ENCODE peak calls at places on chromosome 20, in ten cellular contexts. P is adrenal gland; Q is esophagus muscularis mucosa; V is HCT116; E is psoas muscle; R is endothelial cell of umbilical vein; J is pancreas; K is cardiac muscle cell; B is A673; S is CD8-positive, alpha-beta T cell. M is an unnamed sample. For H3K4me1 and H3K36me3, the result is how much of the 10 kb centered on the place peaks cover.

GRCh38 chr20:63740070-63740500 is 509 bp downstream of the SLC2A4RG start:
- DNase-seq in B (peak), J (no peak), K (peak), V (no peak), S (peak), P (peak), Q (no peak), R (peak), E (peak), M (peak)

GRCh38 chr20:20407891-20408805 is 40.2 kb downstream of the INSM1 start:
- DNase-seq in K (no peak), E (no peak), P (no peak), J (no peak), S (no peak), V (peak), Q (no peak), R (no peak), B (peak), M (no peak)

GRCh38 chr20:8334641-8335040 is 202.6 kb downstream of the PLCB1 start:
- DNase-seq in B (no peak), Q (no peak), P (no peak), E (no peak), J (no peak), V (no peak), K (no peak), R (no peak), S (no peak), M (no peak)

GRCh38 chr20:30486103-30486478 is 771.4 kb upstream of the DEFB115 start:
- DNase-seq in B (no peak), S (no peak), K (no peak), V (no peak), J (no peak), E (no peak), P (no peak), R (no peak), Q (no peak), M (no peak)

GRCh38 chr20:44856847-44857448 is 28.6 kb upstream of the YWHAB start:
- DNase-seq in S (no peak), Q (peak), R (no peak), P (no peak), B (peak), K (no peak), J (no peak), V (no peak), E (no peak), M (no peak)

GRCh38 chr20:44780226-44780625 is 30.1 kb downstream of the RIMS4 start:
- DNase-seq in E (no peak), J (no peak), R (peak), S (peak), Q (no peak), K (peak), B (peak), V (no peak), P (peak), M (no peak)

GRCh38 chr20:48932375-48932941 is 10.9 kb downstream of the ARFGEF2 start:
- DNase-seq in P (no peak), J (no peak), B (no peak), Q (no peak), R (no peak), S (no peak), K (no peak), E (no peak), V (no peak), M (no peak)

GRCh38 chr20:31573555-31574295 is 31.4 kb upstream of the ID1 start:
- DNase-seq in R (peak), K (no peak), B (no peak), E (no peak), V (no peak), Q (no peak), P (no peak), J (no peak), S (no peak), M (no peak)

DNA sequence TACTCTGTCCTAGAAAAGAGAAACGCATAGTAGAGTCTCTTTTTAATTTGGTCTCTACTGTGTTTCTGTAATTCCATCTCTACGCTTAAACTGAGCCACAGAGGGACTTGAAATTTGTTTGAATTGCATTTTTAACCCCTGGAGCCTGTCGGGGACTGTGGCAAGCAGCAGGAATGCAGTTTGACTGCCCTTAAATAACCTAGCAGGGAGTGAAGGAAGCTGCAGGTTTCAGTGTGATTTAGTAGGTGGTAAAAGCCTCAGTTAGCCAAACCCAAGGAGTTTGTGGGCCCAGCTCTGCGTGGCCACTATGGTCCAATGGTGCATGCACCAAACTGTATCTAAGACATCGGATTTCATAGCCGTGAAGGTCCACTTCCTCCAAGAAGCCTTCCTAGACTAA is 70.3 kb upstream of the MC3R start:
- DNase-seq in R (no peak), B (no peak), K (no peak), Q (no peak), S (no peak), P (no peak), J (no peak), V (no peak), E (no peak), M (no peak)
- H3K4me1 ChIP-seq in R (under half), B (under half), K (under half), Q (under half), S (under half), P (under half), J (under half), V (under half), E (under half), M (under half)

GRCh38 chr20:37868998-37869861 is 33.7 kb upstream of the VSTM2L start:
- DNase-seq in S (no peak), K (no peak), Q (no peak), B (no peak), P (no peak), V (no peak), J (no peak), E (no peak), R (no peak), M (no peak)
- H3K27ac ChIP-seq in S (no peak), K (no peak), Q (no peak), B (no peak), P (no peak), V (no peak), J (no peak), E (no peak), R (no peak), M (no peak)

GRCh38 chr20:37195018-37195417 is 15.7 kb upstream of the MROH8 start:
- DNase-seq in J (no peak), Q (no peak), P (no peak), E (no peak), S (no peak), V (no peak), K (no peak), R (no peak), B (no peak), M (no peak)

GRCh38 chr20:37194616-37195015 is 15.3 kb upstream of the MROH8 start:
- DNase-seq in R (peak), K (no peak), J (no peak), E (no peak), B (no peak), V (no peak), S (no peak), P (no peak), Q (no peak), M (no peak)

GRCh38 chr20:37193821-37194220 is 14.5 kb upstream of the MROH8 start:
- DNase-seq in V (no peak), K (no peak), Q (no peak), E (no peak), P (no peak), B (peak), S (no peak), R (no peak), J (no peak), M (no peak)

GRCh38 chr20:37192137-37192854 is 12.9 kb upstream of the MROH8 start:
- DNase-seq in J (peak), S (peak), B (peak), E (peak), K (peak), P (peak), V (peak), Q (peak), R (peak), M (peak)

DNA sequence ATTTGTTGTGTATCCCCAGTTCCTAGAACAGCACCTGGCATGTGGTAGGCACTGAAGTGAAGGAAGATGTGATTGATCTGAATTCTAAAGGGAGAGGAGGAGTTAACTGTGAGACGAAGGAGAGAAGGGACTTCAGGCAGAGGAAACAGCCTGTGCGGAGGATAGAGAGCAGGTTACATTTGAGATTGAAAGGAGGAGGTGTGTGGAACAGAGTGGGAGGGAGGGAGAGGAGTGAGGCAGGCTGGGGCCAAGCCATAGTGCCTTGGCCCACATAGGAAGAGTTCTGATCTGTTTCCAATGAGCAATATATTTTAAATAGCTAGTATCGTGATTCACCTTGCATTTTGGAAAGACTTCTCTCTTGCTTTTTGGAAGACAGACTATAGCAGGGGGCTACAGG is 13.9 kb upstream of the MROH8 start:
- DNase-seq in P (no peak), V (no peak), J (no peak), B (no peak), E (no peak), R (no peak), Q (no peak), K (no peak), S (no peak), M (no peak)
- H3K36me3 ChIP-seq in P (under half), V (under half), J (under half), B (under half), E (under half), R (under half), Q (under half), K (under half), S (under half), M (under half)

DNA sequence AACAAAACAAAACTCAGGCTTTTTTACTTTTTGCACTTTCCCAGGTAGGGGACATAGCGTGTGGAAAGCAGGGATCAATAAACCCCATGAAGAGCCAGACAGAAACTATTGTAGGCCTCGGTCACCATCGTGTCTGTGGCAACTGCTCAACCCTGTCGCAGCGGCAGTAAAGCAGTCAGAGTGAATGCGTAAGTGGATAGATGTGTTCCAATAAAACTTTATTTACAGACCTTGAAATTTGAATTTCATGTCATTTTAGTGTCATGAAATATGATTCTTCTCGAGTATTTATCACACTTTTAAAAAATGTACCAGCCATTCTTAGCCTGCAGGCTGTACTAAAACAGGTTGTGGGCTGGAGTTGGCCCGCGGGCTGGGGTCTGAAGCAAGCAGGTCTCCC is 14.5 kb downstream of the BMP7 start:
- DNase-seq in E (no peak), B (no peak), K (no peak), V (no peak), J (no peak), Q (no peak), R (no peak), P (no peak), S (no peak), M (no peak)
- H3K4me1 ChIP-seq in E (under half), B (under half), K (under half), V (under half), J (under half), Q (under half), R (under half), P (under half), S (under half), M (under half)

GRCh38 chr20:58003525-58003924 is 224.9 kb downstream of the ANKRD60 start:
- DNase-seq in B (no peak), P (no peak), S (no peak), V (no peak), Q (no peak), R (no peak), J (no peak), K (no peak), E (no peak), M (no peak)

GRCh38 chr20:58005581-58006345 is 222.7 kb downstream of the ANKRD60 start:
- DNase-seq in E (no peak), P (no peak), B (no peak), K (no peak), Q (no peak), V (no peak), J (no peak), R (no peak), S (no peak), M (no peak)

GRCh38 chr20:58002901-58003300 is 225.6 kb downstream of the ANKRD60 start:
- DNase-seq in B (no peak), K (no peak), J (no peak), V (no peak), Q (no peak), R (no peak), E (no peak), P (no peak), S (no peak), M (no peak)

GRCh38 chr20:58004900-58005299 is 223.6 kb downstream of the ANKRD60 start:
- DNase-seq in P (no peak), R (no peak), K (no peak), J (no peak), E (no peak), B (no peak), V (no peak), S (no peak), Q (no peak), M (no peak)

GRCh38 chr20:58004146-58004545 is 224.3 kb downstream of the ANKRD60 start:
- DNase-seq in K (no peak), J (no peak), R (no peak), P (no peak), B (no peak), V (no peak), Q (no peak), E (no peak), S (no peak), M (no peak)
- H3K27ac ChIP-seq in K (no peak), J (no peak), R (no peak), P (no peak), B (no peak), V (no peak), Q (no peak), E (no peak), S (no peak), M (no peak)

DNA sequence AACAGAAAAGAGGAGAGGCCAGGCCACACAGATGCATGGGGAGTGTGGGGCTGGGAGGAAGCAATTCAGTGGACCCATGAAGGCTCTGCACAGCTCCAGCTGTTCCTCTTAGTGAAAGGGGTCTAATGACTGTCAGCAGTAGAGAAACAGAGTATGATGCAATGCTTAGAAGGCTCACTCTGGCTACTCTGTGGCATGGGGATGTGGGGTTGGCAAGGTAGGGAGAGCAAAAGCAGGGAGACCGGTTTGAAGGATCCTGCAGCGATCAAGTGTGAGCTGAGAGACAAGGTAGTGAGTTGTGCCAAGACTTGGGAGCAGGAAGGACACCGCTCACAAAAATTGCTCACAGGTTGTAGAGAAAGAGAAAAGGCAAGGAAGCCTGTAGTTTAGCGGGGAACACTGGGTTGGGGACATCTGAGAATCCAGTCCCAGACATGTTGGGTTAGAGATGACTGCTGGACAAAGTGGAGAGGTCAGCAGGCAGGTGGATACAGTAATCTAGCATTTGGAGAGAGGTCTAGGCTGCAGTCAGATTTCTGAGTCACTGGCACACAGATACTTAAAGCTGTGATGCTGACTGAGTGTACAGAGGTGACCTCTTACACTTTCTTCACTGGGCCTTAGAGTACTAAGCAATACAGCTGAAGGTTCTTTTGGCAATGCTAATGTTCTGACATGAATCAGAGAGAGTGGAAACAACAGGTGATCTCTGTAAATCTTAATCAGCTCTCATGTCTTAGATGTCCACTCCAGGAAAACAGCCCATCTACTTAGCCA is 27.1 kb downstream of the NAPB start:
- DNase-seq in E (no peak), Q (no peak), J (no peak), K (no peak), V (no peak), S (no peak), P (no peak), B (no peak), R (no peak), M (no peak)
- H3K36me3 ChIP-seq in E (under half), Q (half or more), J (under half), K (under half), V (under half), S (under half), P (under half), B (under half), R (under half), M (under half)

M was measured in lower lobe of right lung.